ENCODE peak calls at places on chromosomes 2 and 18, in six cellular contexts. N, G, X, T, L and U are unnamed samples.

GRCh38 chr18:6660334-6660733 is 69.2 kb upstream of the ARHGAP28 start:
- DNase-seq in N (peak), G (no peak), X (no peak), T (no peak), L (no peak), U (no peak)

GRCh38 chr2:10073706-10074105 is 6.5 kb downstream of the CYS1 start:
- DNase-seq in N (no peak), G (no peak), X (no peak), T (no peak), L (no peak), U (no peak)

GRCh38 chr2:45988879-45989278 is 308.3 kb upstream of the EPAS1 start:
- DNase-seq in N (no peak), G (no peak), X (no peak), T (no peak), L (no peak), U (no peak)

GRCh38 chr2:17719562-17720371 is 33.8 kb downstream of the SMC6 start:
- DNase-seq in N (peak), G (no peak), X (no peak), T (no peak), L (no peak), U (no peak)

GRCh38 chr2:237264480-237265219 is 149.3 kb downstream of the COL6A3 start:
- DNase-seq in N (peak), G (no peak), X (no peak), T (no peak), L (no peak), U (no peak)

GRCh38 chr18:33210575-33211189 is 229.8 kb downstream of the CCDC178 start:
- DNase-seq in N (peak), G (no peak), X (peak), T (no peak), L (no peak), U (no peak)

GRCh38 chr2:59622599-59623308 is 930.7 kb downstream of the BCL11A start:
- DNase-seq in N (no peak), G (no peak), X (no peak), T (no peak), L (no peak), U (no peak)

GRCh38 chr2:74037379-74037860 is 52.7 kb downstream of the TET3 start:
- DNase-seq in N (peak), G (no peak), X (no peak), T (no peak), L (peak), U (no peak)

GRCh38 chr2:197433770-197434438 is 924 bp downstream of the SF3B1 start:
- DNase-seq in N (peak), G (no peak), X (no peak), T (no peak), L (no peak), U (no peak)

GRCh38 chr2:203097735-203098134 is 83.1 kb downstream of the NBEAL1 start:
- DNase-seq in N (peak), G (no peak), X (no peak), T (no peak), L (no peak), U (no peak)